ENCODE peak calls at places on chromosomes 11 and 22, in eight cellular contexts. E is brain microvascular endothelial cell, B is adrenal gland, S is AG04450, L is lower lobe of right lung, R is foreskin fibroblast, H is tibial nerve, K is Caco-2. Y is an unnamed sample.

GRCh38 chr11:107705027-107705426 is 6.8 kb downstream of the SLN start:
- DNase-seq in H (no peak), E (peak), L (no peak), S (peak), B (no peak), K (no peak), R (peak), Y (peak)

GRCh38 chr11:6248248-6248647 is 9.4 kb downstream of the CNGA4 start:
- DNase-seq in R (peak), B (no peak), L (no peak), H (no peak), K (peak), E (no peak), S (peak), Y (peak)

GRCh38 chr22:41862530-41863266 is 29.8 kb downstream of the SREBF2 start:
- DNase-seq in K (no peak), L (no peak), B (no peak), R (peak), E (no peak), S (no peak), H (no peak), Y (no peak)

GRCh38 chr11:69867076-69868002 is 48.1 kb upstream of the FGF3 start:
- DNase-seq in B (peak), S (no peak), L (no peak), R (peak), H (no peak), K (no peak), E (peak), Y (no peak)

GRCh38 chr11:61812736-61813411 is 3.9 kb downstream of the FADS1 start:
- DNase-seq in R (no peak), K (no peak), L (no peak), E (no peak), H (no peak), S (no peak), B (no peak), Y (no peak)

GRCh38 chr22:22463855-22464540 is 44.5 kb downstream of the ZNF280B start:
- DNase-seq in E (peak), B (peak), S (peak), L (no peak), K (peak), R (peak), H (peak), Y (peak)

GRCh38 chr11:95849087-95849825 is 59.0 kb downstream of the CEP57 start:
- DNase-seq in H (peak), S (no peak), E (peak), L (peak), R (peak), B (peak), K (peak), Y (peak)

GRCh38 chr11:130763087-130763980 is 152.9 kb downstream of the SNX19 start:
- DNase-seq in E (no peak), B (no peak), S (no peak), R (peak), K (no peak), H (no peak), L (no peak), Y (no peak)

GRCh38 chr11:73404048-73404447 is 27.8 kb downstream of the RELT start:
- DNase-seq in B (peak), E (peak), S (no peak), K (peak), H (peak), R (peak), L (peak), Y (peak)

GRCh38 chr11:72069200-72069599 is 11.1 kb downstream of the NUMA1 start:
- DNase-seq in E (no peak), R (peak), K (no peak), S (no peak), L (no peak), H (no peak), B (no peak), Y (peak)

GRCh38 chr22:38249803-38250641 is 22.8 kb downstream of the TMEM184B start:
- DNase-seq in R (no peak), K (no peak), B (no peak), H (no peak), S (no peak), E (no peak), L (no peak), Y (no peak)
- H3K4me3 ChIP-seq in R (no peak), K (no peak), B (no peak), H (no peak), S (no peak), E (no peak), L (no peak), Y (no peak)

GRCh38 chr22:36846949-36847348 is 13.9 kb upstream of the NCF4 start:
- DNase-seq in B (no peak), K (no peak), L (no peak), H (no peak), R (no peak), E (no peak), S (no peak), Y (no peak)
- TF ChIP-seq CTCF in B (no peak), K (no peak), L (no peak), H (no peak), R (no peak), E (no peak), S (no peak), Y (no peak)

GRCh38 chr11:85665756-85666155 is 827 bp upstream of the CREBZF start:
- DNase-seq in S (no peak), R (no peak), H (no peak), K (no peak), B (no peak), E (no peak), L (no peak), Y (no peak)
- H3K4me3 ChIP-seq in S (no peak), R (no peak), H (no peak), K (no peak), B (no peak), E (no peak), L (no peak), Y (no peak)

GRCh38 chr11:119716475-119717057 is 12.4 kb downstream of the NECTIN1 start:
- DNase-seq in S (no peak), L (no peak), R (no peak), E (no peak), H (no peak), B (no peak), K (no peak), Y (no peak)
- TF ChIP-seq CTCF in S (peak), L (no peak), R (no peak), E (no peak), H (no peak), B (no peak), K (no peak), Y (no peak)

GRCh38 chr11:12687740-12688139 is 13.5 kb downstream of the TEAD1 start:
- DNase-seq in K (peak), L (no peak), H (no peak), E (no peak), S (no peak), R (no peak), B (no peak), Y (no peak)
- H3K4me3 ChIP-seq in K (no peak), L (no peak), H (no peak), E (no peak), S (no peak), R (no peak), B (no peak), Y (no peak)

DNA sequence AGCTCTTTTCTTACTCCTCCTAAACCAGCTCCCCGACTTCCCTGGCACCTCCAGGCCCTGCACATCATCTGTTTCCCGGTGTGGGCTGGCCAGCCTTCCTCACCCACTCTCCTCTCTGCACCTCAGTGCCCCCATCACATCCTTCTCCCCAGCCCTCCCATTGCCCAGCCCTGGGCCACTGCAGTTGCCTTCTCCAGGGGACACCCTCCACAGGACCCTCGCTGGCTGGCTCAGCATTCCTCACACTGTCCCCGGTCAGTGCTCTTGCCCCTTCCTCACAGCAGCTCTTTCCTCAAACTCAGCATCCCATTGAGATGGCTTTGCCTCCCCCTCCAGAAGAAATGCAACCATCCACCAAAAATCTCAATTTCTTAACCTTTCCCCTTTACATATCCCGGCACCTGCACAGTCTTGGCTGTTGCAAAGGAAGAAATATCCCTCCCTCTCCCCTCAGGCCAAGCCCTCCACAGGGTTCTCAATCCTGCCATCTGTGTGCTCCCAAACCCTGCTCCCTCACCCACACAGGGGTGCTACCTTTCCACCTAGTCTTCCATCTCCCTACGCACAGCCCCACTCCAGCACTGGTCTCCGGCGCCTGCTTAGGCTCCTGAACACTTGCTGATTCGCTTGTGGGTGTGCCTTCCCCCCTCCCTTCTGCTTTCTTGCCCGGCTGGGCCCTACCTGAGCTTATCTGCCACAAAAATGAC is 19.5 kb downstream of the RPL27A start:
- DNase-seq in H (no peak), K (no peak), R (no peak), S (no peak), L (no peak), E (no peak), B (no peak), Y (no peak)
- TF ChIP-seq CTCF in H (no peak), K (no peak), R (no peak), S (no peak), L (no peak), E (no peak), B (no peak), Y (no peak)

GRCh38 chr22:45291931-45292290 is 7.2 kb downstream of the UPK3A start:
- DNase-seq in S (no peak), H (no peak), E (no peak), R (no peak), B (no peak), K (no peak), L (no peak), Y (no peak)

GRCh38 chr22:45292675-45293402 is 8.1 kb downstream of the UPK3A start:
- DNase-seq in E (no peak), B (no peak), K (no peak), H (no peak), R (no peak), S (no peak), L (no peak), Y (no peak)

GRCh38 chr22:45294030-45294429 is 9.3 kb downstream of the UPK3A start:
- DNase-seq in S (no peak), E (no peak), B (no peak), R (no peak), L (no peak), H (no peak), K (no peak), Y (no peak)

GRCh38 chr22:45290410-45290936 is 5.7 kb downstream of the UPK3A start:
- DNase-seq in K (no peak), L (no peak), R (peak), H (no peak), B (no peak), S (peak), E (peak), Y (peak)

GRCh38 chr22:45291061-45291930 is 6.5 kb downstream of the UPK3A start:
- DNase-seq in E (no peak), S (no peak), R (no peak), K (no peak), B (no peak), H (no peak), L (no peak), Y (no peak)
- H3K4me3 ChIP-seq in E (no peak), S (no peak), R (no peak), K (no peak), B (no peak), H (no peak), L (no peak), Y (no peak)

GRCh38 chr22:33859311-33859710 is 61.0 kb downstream of the LARGE1 start:
- DNase-seq in E (no peak), S (no peak), R (no peak), B (no peak), K (no peak), L (no peak), H (no peak), Y (no peak)
- TF ChIP-seq CTCF in E (no peak), S (no peak), R (no peak), B (no peak), K (no peak), L (no peak), H (no peak), Y (no peak)

Y was measured in choroid plexus epithelial cell.